ENCODE peak calls at places on chromosomes 16 and 17, in four cellular contexts. I is fibroblast of lung, H is IMR-90, C is PC-3. E is an unnamed sample. For H3K27me3, the result is how much of the 10 kb centered on the place peaks cover.

GRCh38 chr17:39755550-39756375 is 18.0 kb downstream of the GRB7 start:
- DNase-seq in I (no peak), H (peak), C (no peak), E (no peak)

GRCh38 chr17:19391432-19391831 is 4.4 kb upstream of the MFAP4 start:
- DNase-seq in I (no peak), H (no peak), C (no peak), E (peak)

GRCh38 chr16:88759245-88759975 is 25.6 kb downstream of the PIEZO1 start:
- DNase-seq in I (peak), H (peak), C (no peak), E (no peak)

GRCh38 chr17:41965694-41966375 is 760 bp upstream of the CNP start:
- DNase-seq in I (peak), H (peak), C (peak), E (peak)

GRCh38 chr17:59366773-59367656 is 35.6 kb downstream of the YPEL2 start:
- DNase-seq in I (peak), H (peak), C (peak), E (no peak)

GRCh38 chr16:47667956-47668355 is 206.8 kb downstream of the PHKB start:
- DNase-seq in I (no peak), H (peak), C (no peak), E (no peak)

GRCh38 chr16:25065899-25066298 is 45.6 kb upstream of the LCMT1 start:
- DNase-seq in I (no peak), H (no peak), C (no peak), E (no peak)

GRCh38 chr16:65201446-65202010 is 79.7 kb upstream of the CDH11 start:
- DNase-seq in I (peak), H (peak), C (no peak), E (no peak)

GRCh38 chr17:10262451-10262850 is 64.0 kb upstream of the GAS7 start:
- DNase-seq in I (no peak), H (no peak), C (no peak), E (no peak)

GRCh38 chr16:88640520-88641247 is 2.3 kb downstream of the IL17C start:
- DNase-seq in I (no peak), H (no peak), C (no peak), E (no peak)

GRCh38 chr17:76599699-76600460 is 14.2 kb upstream of the ST6GALNAC2 start:
- DNase-seq in I (no peak), H (peak), C (no peak), E (peak)

GRCh38 chr17:46777943-46778915 is 40.3 kb downstream of the WNT3 start:
- DNase-seq in I (no peak), H (no peak), C (no peak), E (peak)

GRCh38 chr17:36148559-36149295 is 27.7 kb downstream of the TBC1D3B start:
- DNase-seq in I (peak), H (peak), C (peak), E (peak)

GRCh38 chr17:7588553-7589203 is 1.2 kb downstream of the SOX15 start:
- DNase-seq in I (no peak), H (no peak), C (no peak), E (peak)

DNA sequence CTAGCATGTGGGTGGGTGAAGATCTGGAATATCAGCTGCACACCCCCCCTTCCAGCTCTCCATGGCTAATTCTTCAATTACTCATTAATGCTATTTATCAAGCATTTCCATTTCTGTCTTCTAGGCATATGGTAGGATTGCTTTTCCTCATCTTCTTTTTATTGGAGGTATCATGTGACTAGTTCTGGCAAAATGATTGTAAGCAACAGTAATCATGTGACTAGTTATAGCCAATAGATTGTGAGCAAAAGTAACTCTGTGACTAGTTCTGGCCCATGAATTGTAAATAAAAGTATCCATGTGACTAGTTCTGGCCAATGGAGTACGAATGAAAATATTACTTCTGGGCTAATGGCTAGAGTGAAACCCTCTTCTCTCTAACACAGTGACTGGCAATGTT is 107.0 kb upstream of the TMEM132E start:
- DNase-seq in I (no peak), H (no peak), C (no peak), E (no peak)
- H3K27me3 ChIP-seq in I (under half), H (under half), C (under half), E (under half)

GRCh38 chr17:61397086-61397842 is 2.4 kb upstream of the TBX2 start:
- DNase-seq in I (peak), H (peak), C (no peak), E (no peak)

GRCh38 chr17:61396586-61397085 is 3.0 kb upstream of the TBX2 start:
- DNase-seq in I (peak), H (peak), C (no peak), E (no peak)

GRCh38 chr17:61395409-61395982 is 4.1 kb upstream of the TBX2 start:
- DNase-seq in I (no peak), H (no peak), C (no peak), E (no peak)

GRCh38 chr17:61394630-61395408 is 4.8 kb upstream of the TBX2 start:
- DNase-seq in I (peak), H (peak), C (no peak), E (no peak)

DNA sequence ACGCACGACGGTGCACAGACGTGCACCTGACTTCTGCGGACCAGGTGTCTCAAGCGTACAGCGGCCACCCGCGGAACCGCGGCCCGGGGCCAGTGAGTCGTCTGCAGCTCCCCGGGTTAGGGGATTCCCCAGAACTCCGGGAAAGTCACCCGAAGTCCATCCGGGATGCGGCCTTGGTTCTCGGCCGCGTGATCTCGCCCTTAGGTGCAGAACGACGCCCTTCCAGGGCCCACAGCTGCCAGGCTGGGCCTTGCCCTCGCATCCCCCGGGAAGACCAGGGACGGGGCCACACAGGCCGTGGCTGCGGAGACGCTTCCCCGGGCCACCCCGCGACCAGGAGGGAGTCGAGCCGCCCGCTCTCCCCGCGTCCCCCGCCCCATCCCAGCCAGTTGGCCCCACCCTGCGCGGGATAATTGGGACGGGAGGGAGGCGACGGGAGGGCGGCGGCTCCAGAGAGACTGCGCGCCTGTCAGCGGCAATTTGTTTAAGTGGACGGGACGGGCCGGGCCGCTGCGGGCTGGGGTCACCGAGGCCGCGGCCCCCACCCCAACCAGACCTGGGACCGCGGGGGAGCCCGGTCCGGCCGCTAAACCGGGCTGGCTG is 3.6 kb upstream of the TBX2 start:
- DNase-seq in I (peak), H (peak), C (no peak), E (no peak)
- H3K27me3 ChIP-seq in I (under half), H (under half), C (under half), E (under half)

DNA sequence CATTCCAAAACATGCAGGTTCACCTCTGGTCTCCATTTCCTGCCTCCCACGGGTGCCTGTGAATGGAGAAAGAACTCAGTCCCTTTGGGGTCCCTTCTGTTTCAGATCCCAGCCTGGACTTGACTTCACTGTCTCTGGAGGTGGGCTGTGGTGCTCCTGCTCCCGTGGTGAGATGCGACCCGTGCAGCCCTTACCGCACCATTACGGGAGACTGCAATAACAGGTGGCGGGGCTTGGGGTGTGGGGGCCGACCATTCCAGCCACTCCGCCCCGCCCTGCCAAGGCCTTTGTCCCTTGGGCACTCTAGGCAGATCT is 10.5 kb downstream of the LPO start:
- DNase-seq in I (no peak), H (no peak), C (no peak), E (no peak)
- H3K27me3 ChIP-seq in I (under half), H (half or more), C (under half), E (under half)

GRCh38 chr17:48003686-48004120 is 32.8 kb downstream of the CDK5RAP3 start:
- DNase-seq in I (no peak), H (no peak), C (no peak), E (no peak)
- H3K27me3 ChIP-seq in I (under half), H (under half), C (under half), E (under half)

DNA sequence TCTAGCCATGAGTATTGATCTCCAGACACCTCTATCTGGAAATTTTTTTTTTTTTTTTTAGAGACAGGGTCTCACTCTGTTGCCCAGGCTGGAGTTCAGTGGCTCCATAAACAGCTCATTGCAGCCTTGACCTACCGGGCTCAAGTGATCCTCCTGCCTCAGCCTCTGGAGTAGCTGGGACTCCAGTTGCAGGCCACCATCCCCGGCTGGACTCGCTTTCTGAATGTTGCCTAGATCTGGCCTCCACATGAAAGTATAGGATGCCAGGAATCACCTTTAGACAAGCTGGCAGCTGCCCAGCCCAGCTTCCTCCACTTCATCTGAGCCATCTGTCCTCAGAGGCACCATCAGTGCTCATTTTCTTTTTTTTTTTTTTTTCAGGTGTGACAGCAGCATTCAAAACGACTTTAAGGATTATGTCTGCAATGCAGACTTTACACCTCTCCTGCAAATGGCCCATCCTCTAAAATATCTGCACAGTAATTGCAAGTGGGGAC is 6.4 kb upstream of the PRR14 start:
- DNase-seq in I (no peak), H (no peak), C (no peak), E (no peak)
- H3K27me3 ChIP-seq in I (under half), H (under half), C (under half), E (under half)

DNA sequence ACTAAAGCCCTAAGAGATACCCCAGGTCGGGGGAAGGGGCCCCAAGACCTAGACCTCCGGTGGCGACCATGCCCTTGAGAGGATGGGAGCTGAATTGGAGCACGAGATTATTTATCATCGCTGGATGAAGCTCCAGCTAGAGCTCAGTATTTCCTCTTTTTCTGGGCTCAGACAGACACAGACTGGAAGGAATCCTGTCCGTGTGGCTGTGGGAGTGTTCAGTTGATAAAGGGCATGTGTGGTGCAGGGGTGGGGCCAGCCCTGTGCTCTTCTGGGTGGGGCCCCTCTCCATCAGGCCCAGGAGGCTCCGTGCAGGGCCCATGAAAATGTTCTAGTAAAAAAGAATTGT is 6.3 kb upstream of the CBX4 start:
- DNase-seq in I (no peak), H (no peak), C (no peak), E (no peak)
- H3K27me3 ChIP-seq in I (under half), H (under half), C (under half), E (under half)

E was measured in aorta.